ENCODE peak calls at places on chromosomes 12 and 14, in four cellular contexts. Z is lung, X is RWPE2, L is thoracic aorta. F is an unnamed sample.

GRCh38 chr14:69077841-69078240 is 75.1 kb downstream of the DCAF5 start:
- ATAC-seq in X (peak; percentile 72), L (peak; percentile 74), Z (peak; percentile 66), F (peak; percentile 83)

GRCh38 chr14:59632381-59632780 is 55.8 kb upstream of the CCDC175 start:
- ATAC-seq in X (peak; percentile 30), Z (no peak), L (no peak), F (peak; percentile 53)

GRCh38 chr14:105228562-105228961 is 19.8 kb upstream of the BTBD6 start:
- ATAC-seq in L (peak; percentile 28), X (no peak), Z (no peak), F (peak; percentile 17)

GRCh38 chr14:61573748-61574513 is 121.4 kb upstream of the HIF1A start:
- ATAC-seq in L (no peak), X (peak; percentile 77), Z (no peak), F (peak; percentile 55)

GRCh38 chr12:38890102-38890501 is 15.3 kb downstream of the CPNE8 start:
- ATAC-seq in X (no peak), L (no peak), Z (no peak), F (no peak)

GRCh38 chr14:99589031-99589441 is 15.0 kb downstream of the CCDC85C start:
- ATAC-seq in Z (no peak), L (no peak), X (no peak), F (no peak)

GRCh38 chr12:47509398-47509851 is 196.4 kb downstream of the RPAP3 start:
- ATAC-seq in L (peak; percentile 55), Z (peak; percentile 80), X (peak; percentile 85), F (no peak)

GRCh38 chr14:70086685-70087379 is 101.9 kb downstream of the SLC8A3 start:
- ATAC-seq in L (no peak), Z (no peak), X (peak; percentile 41), F (peak; percentile 23)

GRCh38 chr12:110366474-110367208 is 36.9 kb downstream of the ANAPC7 start:
- ATAC-seq in Z (no peak), L (no peak), X (no peak), F (no peak)

GRCh38 chr14:64092338-64092737 is 201.8 kb downstream of the ESR2 start:
- ATAC-seq in Z (no peak), X (no peak), L (no peak), F (no peak)

GRCh38 chr12:64860446-64860998 is 36.1 kb downstream of the TBC1D30 start:
- ATAC-seq in L (no peak), X (no peak), Z (no peak), F (no peak)

GRCh38 chr14:57405562-57405961 is 15.2 kb downstream of the NAA30 start:
- ATAC-seq in L (no peak), X (no peak), Z (no peak), F (no peak)

GRCh38 chr12:31204995-31205582 is 120.9 kb downstream of the SINHCAF start:
- ATAC-seq in L (no peak), Z (peak; percentile 53), X (peak; percentile 19), F (peak; percentile 76)

GRCh38 chr14:41000350-41000749 is 606.3 kb upstream of the LRFN5 start:
- ATAC-seq in Z (no peak), X (no peak), L (no peak), F (no peak)

GRCh38 chr14:60346706-60347105 is 97.7 kb downstream of the PPM1A start:
- ATAC-seq in Z (no peak), L (no peak), X (no peak), F (no peak)

F was measured in esophagus mucosa.